ENCODE peak calls at places on chromosomes 12 and 14, in six cellular contexts. Q is PC-3, V is lower lobe of right lung, K is psoas muscle, E is cardiac muscle cell, N is mucosa of descending colon. B is an unnamed sample.

GRCh38 chr14:97381309-97381708 is 584.1 kb downstream of the VRK1 start:
- DNase-seq in Q (no peak), K (no peak), N (no peak), E (no peak), V (no peak), B (no peak)

GRCh38 chr12:13571035-13571434 is 374.5 kb downstream of the EMP1 start:
- DNase-seq in V (no peak), N (no peak), E (no peak), K (no peak), Q (no peak), B (no peak)

GRCh38 chr14:100072783-100073346 is 7.6 kb downstream of the EVL start:
- DNase-seq in V (peak; percentile 86), Q (peak; percentile 62), K (no peak), N (peak; percentile 77), E (no peak), B (no peak)

GRCh38 chr14:23884541-23884904 is 69.0 kb upstream of the DHRS4 start:
- DNase-seq in V (no peak), K (no peak), Q (no peak), E (no peak), N (no peak), B (no peak)

GRCh38 chr12:7079826-7080125 is 12.5 kb downstream of the C1R start:
- DNase-seq in Q (peak; percentile 30), N (no peak), K (no peak), E (no peak), V (no peak), B (no peak)

GRCh38 chr14:93045965-93046695 is 69.6 kb downstream of the ITPK1 start:
- DNase-seq in E (peak; percentile 69), K (no peak), V (no peak), Q (peak; percentile 53), N (no peak), B (no peak)

GRCh38 chr14:35401422-35401729 is 3.2 kb downstream of the NFKBIA start:
- DNase-seq in E (no peak), N (no peak), Q (no peak), K (no peak), V (no peak), B (no peak)

GRCh38 chr14:73786632-73786941 is 65.0 kb upstream of the PTGR2 start:
- DNase-seq in V (peak; percentile 68), E (peak; percentile 67), N (peak; percentile 72), Q (peak; percentile 42), K (peak; percentile 46), B (no peak)

GRCh38 chr12:124480469-124481256 is 86.7 kb downstream of the NCOR2 start:
- DNase-seq in E (peak; percentile 20), Q (peak; percentile 87), V (no peak), N (peak; percentile 66), K (peak; percentile 61), B (no peak)

GRCh38 chr12:28025821-28026505 is 53.4 kb upstream of the PTHLH start:
- DNase-seq in V (no peak), Q (no peak), K (no peak), N (no peak), E (no peak), B (no peak)

DNA sequence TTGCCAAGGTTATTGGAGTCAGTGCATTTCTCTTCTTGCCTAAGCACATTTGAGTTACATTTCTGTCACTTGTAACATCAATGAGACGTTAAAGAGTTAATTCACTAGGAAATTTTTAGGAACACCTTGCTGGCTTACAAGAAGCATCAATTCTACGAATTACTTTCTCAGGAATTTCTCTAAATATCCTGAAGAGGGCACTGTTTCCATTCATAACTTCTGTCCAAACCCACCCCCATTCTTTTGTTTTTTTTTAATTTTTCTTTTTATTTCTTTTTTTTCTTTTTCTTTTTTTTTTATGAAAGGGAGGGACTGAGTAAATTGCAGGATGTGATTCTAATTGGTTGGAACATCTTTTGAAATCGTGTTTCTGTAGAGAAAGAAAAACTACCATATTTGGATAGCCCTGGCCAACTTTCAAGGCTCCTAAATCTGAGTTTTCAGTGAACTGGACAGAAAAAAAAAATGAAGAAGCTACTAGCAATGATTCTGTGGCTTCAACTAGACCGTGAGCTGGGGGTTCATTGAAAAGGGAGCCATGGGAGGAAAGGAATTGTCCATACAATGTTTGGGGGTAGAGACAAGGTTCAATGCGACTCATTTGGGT is 285.3 kb downstream of the DAD1 start:
- DNase-seq in V (no peak), K (no peak), E (peak; percentile 30), Q (peak; percentile 63), N (no peak), B (no peak)
- H3K4me3 ChIP-seq in V (no peak overlapping the region), K (no peak overlapping the region), E (no peak overlapping the region), Q (no peak overlapping the region), N (no peak overlapping the region), B (peak overlapping the region; percentile 21)

DNA sequence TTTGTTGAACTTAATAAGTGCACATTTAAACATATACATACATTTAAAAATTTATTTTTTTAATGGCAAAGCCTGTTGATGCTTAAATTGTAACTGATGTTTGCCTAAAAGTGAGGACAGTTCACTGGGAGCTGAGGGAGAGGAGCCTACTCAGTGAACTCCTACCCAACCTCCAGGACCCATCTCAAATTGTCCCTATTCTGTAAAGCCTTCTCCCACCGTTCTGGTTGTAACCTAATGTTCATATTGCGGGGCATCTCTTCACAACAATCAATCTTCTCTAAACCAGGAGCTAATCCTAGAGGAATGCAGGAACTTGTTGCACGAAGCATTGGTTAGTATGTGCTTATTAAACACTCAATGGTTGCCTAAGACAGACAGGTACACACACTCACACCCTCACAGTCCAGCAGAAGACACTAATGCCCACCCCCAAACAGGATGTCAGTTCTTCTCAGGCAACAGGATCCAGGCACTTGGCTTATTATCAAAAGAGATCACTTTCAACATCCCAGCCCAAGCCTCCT is 1.8 kb downstream of the CLMN start:
- DNase-seq in E (no peak), K (no peak), N (no peak), Q (no peak), V (no peak), B (no peak)
- H3K4me1 ChIP-seq in E (no peaks in the 10 kb centered on the region), K (peaks cover 6% of the 10 kb centered on the region), N (peaks cover 46% of the 10 kb centered on the region), Q (peaks cover 26% of the 10 kb centered on the region), V (peaks cover 36% of the 10 kb centered on the region), B (no peaks in the 10 kb centered on the region)

DNA sequence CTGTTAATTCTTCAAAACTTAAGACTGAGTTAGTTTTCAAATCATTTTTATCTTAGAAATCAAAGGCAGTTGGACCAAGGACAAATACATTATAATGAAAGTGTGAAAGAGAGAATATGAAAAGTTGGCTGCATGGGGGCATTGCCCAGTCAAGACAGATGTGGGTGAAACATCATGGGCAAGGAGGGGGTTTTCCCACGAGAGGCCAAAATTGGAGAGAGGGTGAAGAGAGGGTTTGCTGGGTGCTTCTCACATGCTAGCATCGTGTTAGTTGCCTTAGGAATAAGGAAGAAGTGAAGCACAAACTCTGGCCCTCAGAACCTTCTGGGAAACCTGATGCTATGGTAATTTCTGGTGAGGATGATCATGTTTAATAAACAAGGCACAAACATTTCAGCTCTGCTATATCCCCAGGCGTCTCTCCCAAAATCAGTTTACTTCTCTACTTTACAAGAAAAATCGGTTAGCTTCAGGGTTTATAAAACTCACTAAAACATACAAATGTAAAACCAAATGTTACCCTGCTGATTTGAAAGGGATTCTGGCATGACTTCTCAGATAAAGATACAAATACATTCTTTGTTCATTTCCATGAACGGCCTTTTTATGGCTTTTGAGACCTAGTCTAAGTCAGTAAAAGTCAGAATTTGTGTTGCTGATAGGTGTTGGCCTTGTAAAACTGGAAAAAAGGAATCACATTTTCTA is 26.6 kb upstream of the CPM start:
- DNase-seq in N (no peak), V (no peak), Q (no peak), E (no peak), K (no peak), B (no peak)
- H3K4me3 ChIP-seq in N (no peak overlapping the region), V (no peak overlapping the region), Q (no peak overlapping the region), E (no peak overlapping the region), K (no peak overlapping the region), B (no peak overlapping the region)

GRCh38 chr14:77000340-77001235 is 27.9 kb downstream of the IRF2BPL start:
- DNase-seq in Q (no peak), N (no peak), K (peak; percentile 55), V (no peak), E (peak; percentile 76), B (peak; percentile 35)
- H3K4me1 ChIP-seq in Q (peaks cover 34% of the 10 kb centered on the region), N (peaks cover 17% of the 10 kb centered on the region), K (peaks cover 34% of the 10 kb centered on the region), V (peaks cover 41% of the 10 kb centered on the region), E (peaks cover 28% of the 10 kb centered on the region), B (peaks cover 31% of the 10 kb centered on the region)

GRCh38 chr14:21309238-21309636 is 29.4 kb downstream of the RPGRIP1 start:
- DNase-seq in V (no peak), N (no peak), K (no peak), Q (no peak), E (no peak), B (no peak)
- H3K4me3 ChIP-seq in V (peak overlapping the region; percentile 47), N (no peak overlapping the region), K (peak overlapping the region; percentile 53), Q (no peak overlapping the region), E (no peak overlapping the region), B (no peak overlapping the region)

GRCh38 chr12:89194683-89195082 is 157.6 kb downstream of the DUSP6 start:
- DNase-seq in E (no peak), N (no peak), Q (no peak), V (no peak), K (no peak), B (no peak)
- H3K4me1 ChIP-seq in E (no peaks in the 10 kb centered on the region), N (no peaks in the 10 kb centered on the region), Q (peaks cover 15% of the 10 kb centered on the region), V (no peaks in the 10 kb centered on the region), K (no peaks in the 10 kb centered on the region), B (no peaks in the 10 kb centered on the region)

DNA sequence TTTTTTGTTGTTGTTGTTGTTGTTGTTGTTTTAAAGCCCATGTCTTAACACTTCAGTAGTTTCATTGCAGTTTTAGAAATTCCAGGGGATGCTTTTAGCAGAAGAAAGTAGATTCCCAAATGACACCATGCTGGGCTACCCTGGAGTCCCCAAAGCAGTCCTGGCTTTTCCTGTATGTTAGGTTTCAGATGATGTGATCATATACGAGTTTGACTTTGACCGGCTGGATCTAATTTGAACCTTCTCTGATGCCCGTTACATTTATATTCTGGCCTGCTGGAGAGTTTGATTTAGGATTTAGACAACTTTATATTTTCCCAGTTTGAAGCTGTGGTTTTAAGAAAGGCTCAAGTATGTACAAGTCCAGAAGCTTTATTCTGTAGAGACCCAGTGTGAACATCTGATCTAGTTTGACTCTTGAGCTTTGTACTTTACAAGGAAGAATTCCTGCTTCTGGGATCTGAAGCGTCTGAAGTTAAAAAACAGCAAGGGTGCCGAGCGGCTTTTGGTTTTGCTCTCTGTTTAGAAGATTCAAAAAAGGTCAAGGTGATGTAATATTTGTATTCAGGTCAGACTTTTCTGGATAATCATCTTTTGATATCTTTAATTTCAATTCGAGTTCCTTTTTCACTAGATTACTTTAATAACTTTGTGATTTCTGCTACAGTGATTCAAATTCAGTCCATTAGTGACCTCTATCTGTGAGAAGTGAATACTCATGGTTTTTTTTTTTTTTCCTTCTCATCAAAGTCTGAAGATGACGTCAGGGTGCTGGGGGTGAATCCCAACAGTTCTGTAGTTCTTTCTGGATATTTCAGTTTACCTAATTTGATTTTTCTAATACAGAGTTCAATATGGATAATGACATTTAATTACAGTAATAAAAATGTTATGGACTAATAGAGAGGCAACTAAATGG is 6.2 kb downstream of the FLRT2 start:
- DNase-seq in K (no peak), Q (peak; percentile 35), E (no peak), N (no peak), V (no peak), B (no peak)
- H3K4me3 ChIP-seq in K (peak overlapping the region; percentile 77), Q (no peak overlapping the region), E (peak overlapping the region; percentile 65), N (no peak overlapping the region), V (peak overlapping the region; percentile 23), B (peak overlapping the region; percentile 25)